ENCODE peak calls at places on chromosomes 6 and 20, in seven cellular contexts. I, P, V, T, F, R and G are unnamed samples.

GRCh38 chr20:57714409-57715267 is 4.8 kb upstream of the PMEPA1 start:
- DNase-seq in I (no peak), P (no peak), V (no peak), T (no peak), F (no peak), R (peak), G (no peak)

GRCh38 chr6:104908031-104908430 is 48.3 kb upstream of the HACE1 start:
- DNase-seq in I (no peak), P (no peak), V (no peak), T (no peak), F (no peak), R (no peak), G (no peak)

GRCh38 chr6:36098920-36099647 is 31.2 kb upstream of the MAPK13 start:
- DNase-seq in I (no peak), P (no peak), V (no peak), T (no peak), F (peak), R (no peak), G (no peak)

GRCh38 chr6:41914869-41915268 is 6.1 kb downstream of the MED20 start:
- DNase-seq in I (no peak), P (no peak), V (no peak), T (no peak), F (no peak), R (no peak), G (no peak)

GRCh38 chr6:112466378-112467151 is 119.4 kb downstream of the RFPL4B start:
- DNase-seq in I (no peak), P (no peak), V (no peak), T (no peak), F (peak), R (no peak), G (no peak)

GRCh38 chr20:57818418-57818817 is 108.6 kb upstream of the PMEPA1 start:
- DNase-seq in I (no peak), P (no peak), V (no peak), T (no peak), F (no peak), R (no peak), G (no peak)

GRCh38 chr20:64160118-64160517 is 4.1 kb upstream of the MYT1 start:
- DNase-seq in I (peak), P (no peak), V (peak), T (no peak), F (no peak), R (no peak), G (no peak)

GRCh38 chr6:137496909-137497721 is 2.9 kb upstream of the OLIG3 start:
- DNase-seq in I (no peak), P (no peak), V (peak), T (no peak), F (no peak), R (peak), G (no peak)

GRCh38 chr20:37519508-37520416 is 1.3 kb upstream of the NNAT start:
- DNase-seq in I (peak), P (no peak), V (peak), T (no peak), F (no peak), R (no peak), G (no peak)

GRCh38 chr6:15423286-15423957 is 177.6 kb downstream of the JARID2 start:
- DNase-seq in I (no peak), P (no peak), V (no peak), T (no peak), F (no peak), R (peak), G (no peak)

GRCh38 chr6:17932362-17932852 is 55.0 kb downstream of the KIF13A start:
- DNase-seq in I (no peak), P (no peak), V (no peak), T (no peak), F (peak), R (peak), G (peak)

GRCh38 chr6:130063806-130064205 is 45.4 kb downstream of the L3MBTL3 start:
- DNase-seq in I (no peak), P (no peak), V (no peak), T (no peak), F (no peak), R (no peak), G (no peak)

GRCh38 chr6:34350100-34350936 is 42.2 kb downstream of the NUDT3 start:
- DNase-seq in I (no peak), P (no peak), V (no peak), T (no peak), F (peak), R (no peak), G (no peak)

GRCh38 chr6:16333580-16333979 is 95.2 kb downstream of the GMPR start:
- DNase-seq in I (no peak), P (no peak), V (no peak), T (no peak), F (no peak), R (peak), G (no peak)

GRCh38 chr6:36874443-36875249 is at the start of gene PPIL1:
- DNase-seq in I (peak), P (peak), V (peak), T (peak), F (peak), R (peak), G (peak)